ENCODE peak calls at places on chromosomes 1 and 21, in five cellular contexts. One of them, this sample, is unnamed.
A peak's percentile ranks its signal among the peaks of the same experiment; 100 is the strongest.

GRCh38 chr1:95393434-95393833 is 159.4 kb downstream of the RWDD3 start:
- DNase-seq in HS-27A: no peak
- DNase-seq in fibroblast of villous mesenchyme: no peak
- DNase-seq in A549: no peak
- DNase-seq in H1: no peak
- DNase-seq in this sample: no peak

GRCh38 chr1:28796321-28797213 is 15.4 kb upstream of the OPRD1 start:
- DNase-seq in H1: no peak
- DNase-seq in HS-27A: no peak
- DNase-seq in A549: no peak
- DNase-seq in fibroblast of villous mesenchyme: peak; percentile 51
- DNase-seq in this sample: no peak

GRCh38 chr1:231590453-231591198 is 36.0 kb upstream of the DISC1 start:
- DNase-seq in fibroblast of villous mesenchyme: peak; percentile 85
- DNase-seq in HS-27A: no peak
- DNase-seq in A549: peak; percentile 35
- DNase-seq in H1: peak; percentile 52
- DNase-seq in this sample: peak; percentile 53

GRCh38 chr1:85202092-85202863 is 1.5 kb upstream of the SYDE2 start:
- DNase-seq in HS-27A: no peak
- DNase-seq in H1: no peak
- DNase-seq in fibroblast of villous mesenchyme: no peak
- DNase-seq in A549: no peak
- DNase-seq in this sample: no peak

GRCh38 chr1:18324246-18324645 is 156.5 kb upstream of the KLHDC7A start:
- DNase-seq in fibroblast of villous mesenchyme: no peak
- DNase-seq in A549: no peak
- DNase-seq in HS-27A: no peak
- DNase-seq in H1: peak; percentile 76
- DNase-seq in this sample: no peak

GRCh38 chr1:227790868-227791267 is 24.6 kb upstream of the PRSS38 start:
- DNase-seq in HS-27A: no peak
- DNase-seq in fibroblast of villous mesenchyme: no peak
- DNase-seq in A549: no peak
- DNase-seq in H1: no peak
- DNase-seq in this sample: no peak

GRCh38 chr1:75130312-75130677 is 3.9 kb upstream of the LHX8 start:
- DNase-seq in fibroblast of villous mesenchyme: no peak
- DNase-seq in HS-27A: no peak
- DNase-seq in H1: peak; percentile 69
- DNase-seq in A549: no peak
- DNase-seq in this sample: no peak

GRCh38 chr1:205073511-205073910 is 10.7 kb downstream of the TMEM81 start:
- DNase-seq in A549: no peak
- DNase-seq in fibroblast of villous mesenchyme: no peak
- DNase-seq in HS-27A: no peak
- DNase-seq in H1: no peak
- DNase-seq in this sample: no peak

GRCh38 chr1:53576381-53576801 is 117.2 kb downstream of the DMRTB1 start:
- DNase-seq in A549: no peak
- DNase-seq in HS-27A: no peak
- DNase-seq in H1: no peak
- DNase-seq in fibroblast of villous mesenchyme: peak; percentile 29
- DNase-seq in this sample: no peak

GRCh38 chr1:109719337-109719837 is 7.3 kb downstream of the GSTM5 start:
- DNase-seq in HS-27A: peak; percentile 27
- DNase-seq in fibroblast of villous mesenchyme: peak; percentile 77
- DNase-seq in H1: no peak
- DNase-seq in A549: no peak
- DNase-seq in this sample: no peak

GRCh38 chr1:179706339-179706941 is 36.7 kb upstream of the FAM163A start:
- DNase-seq in H1: peak; percentile 63
- DNase-seq in A549: peak; percentile 30
- DNase-seq in fibroblast of villous mesenchyme: peak; percentile 73
- DNase-seq in HS-27A: peak; percentile 14
- DNase-seq in this sample: no peak

GRCh38 chr1:227939791-227940771 is 7.7 kb downstream of the WNT9A start:
- DNase-seq in H1: peak; percentile 40
- DNase-seq in HS-27A: no peak
- DNase-seq in fibroblast of villous mesenchyme: no peak
- DNase-seq in A549: no peak
- DNase-seq in this sample: no peak

GRCh38 chr1:150021191-150021688 is 10.7 kb upstream of the OTUD7B start:
- DNase-seq in HS-27A: no peak
- DNase-seq in fibroblast of villous mesenchyme: no peak
- DNase-seq in A549: no peak
- DNase-seq in H1: no peak
- DNase-seq in this sample: no peak

GRCh38 chr1:212020975-212021374 is 14.4 kb downstream of the INTS7 start:
- DNase-seq in HS-27A: no peak
- DNase-seq in A549: no peak
- DNase-seq in fibroblast of villous mesenchyme: no peak
- DNase-seq in H1: no peak
- DNase-seq in this sample: no peak

GRCh38 chr1:150366416-150367296 is 2.7 kb downstream of the RPRD2 start:
- DNase-seq in A549: no peak
- DNase-seq in H1: no peak
- DNase-seq in HS-27A: no peak
- DNase-seq in fibroblast of villous mesenchyme: peak; percentile 14
- DNase-seq in this sample: no peak

GRCh38 chr1:154869351-154870116 is 547 bp downstream of the KCNN3 start:
- DNase-seq in H1: no peak
- DNase-seq in HS-27A: no peak
- DNase-seq in A549: no peak
- DNase-seq in fibroblast of villous mesenchyme: no peak
- DNase-seq in this sample: no peak

GRCh38 chr21:37047079-37047478 is 25.8 kb downstream of the PIGP start:
- DNase-seq in HS-27A: no peak
- DNase-seq in A549: no peak
- DNase-seq in fibroblast of villous mesenchyme: no peak
- DNase-seq in H1: no peak
- DNase-seq in this sample: no peak

GRCh38 chr1:24018611-24019580 is 38.8 kb upstream of the SRSF10 start:
- DNase-seq in H1: peak; percentile 53
- DNase-seq in fibroblast of villous mesenchyme: peak; percentile 100
- DNase-seq in HS-27A: peak; percentile 99
- DNase-seq in A549: peak; percentile 90
- DNase-seq in this sample: peak; percentile 99

GRCh38 chr1:36722871-36723270 is 240.2 kb upstream of the CSF3R start:
- DNase-seq in H1: no peak
- DNase-seq in A549: no peak
- DNase-seq in HS-27A: no peak
- DNase-seq in fibroblast of villous mesenchyme: no peak
- DNase-seq in this sample: no peak

GRCh38 chr21:42027085-42027803 is 17.1 kb upstream of the ZBTB21 start:
- DNase-seq in HS-27A: no peak
- DNase-seq in A549: no peak
- DNase-seq in H1: no peak
- DNase-seq in fibroblast of villous mesenchyme: no peak
- DNase-seq in this sample: no peak

GRCh38 chr1:202329891-202330290 is 11.8 kb downstream of the UBE2T start:
- DNase-seq in A549: no peak
- DNase-seq in H1: no peak
- DNase-seq in fibroblast of villous mesenchyme: no peak
- DNase-seq in HS-27A: no peak
- DNase-seq in this sample: no peak

GRCh38 chr1:53073287-53073686 is 11.3 kb downstream of the PODN start:
- DNase-seq in fibroblast of villous mesenchyme: no peak
- DNase-seq in H1: no peak
- DNase-seq in HS-27A: no peak
- DNase-seq in A549: no peak
- DNase-seq in this sample: no peak

GRCh38 chr1:101854271-101854670 is 142.5 kb downstream of the OLFM3 start:
- DNase-seq in HS-27A: no peak
- DNase-seq in H1: no peak
- DNase-seq in fibroblast of villous mesenchyme: no peak
- DNase-seq in A549: no peak
- DNase-seq in this sample: no peak

GRCh38 chr1:61005572-61006386 is 76.6 kb upstream of the NFIA start:
- DNase-seq in HS-27A: no peak
- DNase-seq in fibroblast of villous mesenchyme: no peak
- DNase-seq in H1: peak; percentile 64
- DNase-seq in A549: no peak
- DNase-seq in this sample: no peak

GRCh38 chr1:39727221-39727931 is 11.3 kb upstream of the PPIE start:
- DNase-seq in HS-27A: no peak
- DNase-seq in A549: no peak
- DNase-seq in fibroblast of villous mesenchyme: no peak
- DNase-seq in H1: no peak
- DNase-seq in this sample: no peak

GRCh38 chr1:176791911-176792310 is 328.9 kb downstream of the PAPPA2 start:
- DNase-seq in H1: no peak
- DNase-seq in fibroblast of villous mesenchyme: no peak
- DNase-seq in HS-27A: no peak
- DNase-seq in A549: no peak
- DNase-seq in this sample: no peak

GRCh38 chr1:65681101-65681500 is 111.6 kb upstream of the PDE4B start:
- DNase-seq in H1: no peak
- DNase-seq in fibroblast of villous mesenchyme: no peak
- DNase-seq in A549: no peak
- DNase-seq in HS-27A: peak; percentile 64
- DNase-seq in this sample: peak; percentile 55

GRCh38 chr1:61352845-61353435 is 270.6 kb downstream of the NFIA start:
- DNase-seq in A549: no peak
- DNase-seq in fibroblast of villous mesenchyme: no peak
- DNase-seq in HS-27A: no peak
- DNase-seq in H1: no peak
- DNase-seq in this sample: no peak

GRCh38 chr1:31476891-31477846 is 64.2 kb downstream of the SERINC2 start:
- DNase-seq in H1: no peak
- DNase-seq in A549: no peak
- DNase-seq in fibroblast of villous mesenchyme: no peak
- DNase-seq in HS-27A: no peak
- DNase-seq in this sample: no peak

GRCh38 chr1:117678246-117678977 is 72.6 kb downstream of the TENT5C start:
- DNase-seq in fibroblast of villous mesenchyme: peak; percentile 44
- DNase-seq in A549: no peak
- DNase-seq in H1: no peak
- DNase-seq in HS-27A: no peak
- DNase-seq in this sample: no peak

GRCh38 chr1:216221260-216221700 is 202.0 kb downstream of the USH2A start:
- DNase-seq in A549: peak; percentile 31
- DNase-seq in HS-27A: peak; percentile 59
- DNase-seq in fibroblast of villous mesenchyme: peak; percentile 67
- DNase-seq in H1: peak; percentile 58
- DNase-seq in this sample: peak; percentile 49

GRCh38 chr1:230495891-230496385 is 69.8 kb upstream of the PGBD5 start:
- DNase-seq in HS-27A: no peak
- DNase-seq in fibroblast of villous mesenchyme: peak; percentile 28
- DNase-seq in H1: no peak
- DNase-seq in A549: peak; percentile 22
- DNase-seq in this sample: no peak

GRCh38 chr1:116379674-116380498 is 6.8 kb downstream of the ATP1A1 start:
- DNase-seq in H1: no peak
- DNase-seq in HS-27A: no peak
- DNase-seq in A549: no peak
- DNase-seq in fibroblast of villous mesenchyme: no peak
- DNase-seq in this sample: no peak

GRCh38 chr1:198556969-198557368 is 16.5 kb upstream of the ATP6V1G3 start:
- DNase-seq in H1: no peak
- DNase-seq in HS-27A: no peak
- DNase-seq in fibroblast of villous mesenchyme: no peak
- DNase-seq in A549: no peak
- DNase-seq in this sample: no peak

GRCh38 chr1:231421616-231421970 is 494 bp downstream of the EGLN1 start:
- DNase-seq in fibroblast of villous mesenchyme: peak; percentile 63
- DNase-seq in H1: peak; percentile 71
- DNase-seq in A549: no peak
- DNase-seq in HS-27A: peak; percentile 4
- DNase-seq in this sample: no peak

GRCh38 chr1:112807117-112807516 is 92.0 kb upstream of the PPM1J start:
- DNase-seq in fibroblast of villous mesenchyme: no peak
- DNase-seq in HS-27A: no peak
- DNase-seq in A549: no peak
- DNase-seq in H1: no peak
- DNase-seq in this sample: no peak

GRCh38 chr1:19210772-19211549 is 895 bp upstream of the UBR4 start:
- DNase-seq in HS-27A: peak; percentile 15
- DNase-seq in A549: no peak
- DNase-seq in fibroblast of villous mesenchyme: peak; percentile 48
- DNase-seq in H1: no peak
- DNase-seq in this sample: no peak

GRCh38 chr1:201050515-201051277 is 27.2 kb upstream of the KIF21B start:
- DNase-seq in H1: no peak
- DNase-seq in fibroblast of villous mesenchyme: peak; percentile 43
- DNase-seq in A549: no peak
- DNase-seq in HS-27A: no peak
- DNase-seq in this sample: no peak

GRCh38 chr1:41357451-41358151 is 3.6 kb upstream of the FOXO6 start:
- DNase-seq in HS-27A: no peak
- DNase-seq in H1: peak; percentile 48
- DNase-seq in fibroblast of villous mesenchyme: no peak
- DNase-seq in A549: no peak
- DNase-seq in this sample: no peak